ENCODE peak calls at places on chromosomes 7 and 10, in four cellular contexts. V is stomach, J is SK-N-SH, Q is GM23338. Y is an unnamed sample.

GRCh38 chr10:10831085-10831484 is 186.6 kb upstream of the CELF2 start:
- DNase-seq in V (no peak), Q (no peak), J (no peak), Y (peak)

GRCh38 chr10:132912225-132912684 is 30.1 kb downstream of the CFAP46 start:
- DNase-seq in J (no peak), Q (no peak), V (no peak), Y (no peak)

GRCh38 chr10:4051408-4052151 is 266.6 kb upstream of the KLF6 start:
- DNase-seq in J (no peak), Q (no peak), V (no peak), Y (no peak)

GRCh38 chr10:112852308-112852707 is 97.7 kb upstream of the TCF7L2 start:
- DNase-seq in J (no peak), Q (no peak), V (no peak), Y (peak)

GRCh38 chr7:45421096-45421495 is 153.1 kb upstream of the ADCY1 start:
- DNase-seq in V (no peak), Q (no peak), J (no peak), Y (no peak)

GRCh38 chr7:23062452-23062851 is 43.1 kb upstream of the KLHL7 start:
- DNase-seq in V (no peak), Q (no peak), J (no peak), Y (no peak)

GRCh38 chr10:122515588-122516231 is 44.8 kb upstream of the DMBT1 start:
- DNase-seq in J (no peak), V (peak), Q (no peak), Y (peak)

GRCh38 chr7:44104880-44105771 is 981 bp downstream of the AEBP1 start:
- DNase-seq in Q (peak), J (peak), V (no peak), Y (no peak)

GRCh38 chr7:111401516-111401915 is 160.8 kb downstream of the IMMP2L start:
- DNase-seq in Q (no peak), V (no peak), J (no peak), Y (no peak)

GRCh38 chr10:118580702-118581101 is 14.7 kb downstream of the PRLHR start:
- DNase-seq in Q (no peak), V (no peak), J (no peak), Y (no peak)

GRCh38 chr10:118582511-118582910 is 12.9 kb downstream of the PRLHR start:
- DNase-seq in J (no peak), Q (no peak), V (no peak), Y (no peak)

GRCh38 chr10:118583611-118584010 is 11.8 kb downstream of the PRLHR start:
- DNase-seq in V (no peak), J (no peak), Q (no peak), Y (no peak)

GRCh38 chr10:118584181-118584954 is 11.1 kb downstream of the PRLHR start:
- DNase-seq in J (no peak), V (no peak), Q (no peak), Y (no peak)

GRCh38 chr10:118581340-118581739 is 14.1 kb downstream of the PRLHR start:
- DNase-seq in V (no peak), J (no peak), Q (no peak), Y (no peak)
- TF ChIP-seq POLR2AphosphoS5 in V (no peak), J (no peak), Q (no peak), Y (no peak)

DNA sequence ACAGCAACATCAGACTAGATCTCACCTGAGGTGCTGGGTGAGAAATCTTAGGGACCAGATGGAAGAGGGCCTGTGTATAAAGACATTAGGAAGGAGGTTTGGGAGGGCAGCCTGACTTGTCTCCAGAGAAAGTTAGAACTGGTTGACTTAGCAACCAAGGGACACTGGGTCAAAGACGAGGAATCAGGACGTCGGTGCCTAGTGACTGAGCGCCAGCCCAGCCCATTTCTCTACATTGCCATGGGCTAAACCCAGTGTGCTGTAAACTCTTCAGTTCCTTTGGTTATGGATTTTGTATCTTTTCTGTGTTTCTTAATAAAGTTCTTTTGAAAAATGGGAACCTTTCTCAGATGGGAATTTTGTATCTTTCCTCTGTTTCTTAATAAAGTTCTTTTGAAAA is 12.3 kb downstream of the TRIM56 start:
- DNase-seq in Q (no peak), V (no peak), J (no peak), Y (no peak)
- TF ChIP-seq POLR2AphosphoS5 in Q (no peak), V (no peak), J (no peak), Y (no peak)

DNA sequence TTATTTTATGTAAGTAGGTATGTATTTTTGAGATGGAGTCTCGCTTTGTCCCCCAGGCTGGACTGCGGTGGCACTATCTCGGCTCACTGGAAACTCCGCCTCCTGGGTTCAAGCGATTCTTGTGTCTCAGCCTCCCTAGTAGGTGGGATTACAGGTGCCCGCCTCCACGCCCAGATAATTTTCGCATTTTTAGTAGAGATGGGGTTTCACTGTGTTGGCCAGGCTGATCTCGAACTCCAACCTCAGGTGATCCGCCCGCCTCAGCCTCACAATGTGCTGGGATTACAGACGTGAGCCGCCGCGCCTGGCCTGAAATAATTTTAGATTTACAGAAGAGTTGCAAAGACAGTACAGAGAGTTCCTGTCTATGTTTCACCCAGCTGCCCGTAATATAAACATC is 37.5 kb downstream of the PFKFB3 start:
- DNase-seq in Q (no peak), J (no peak), V (peak), Y (no peak)
- TF ChIP-seq POLR2AphosphoS5 in Q (no peak), J (no peak), V (no peak), Y (no peak)

GRCh38 chr10:6711286-6711817 is 131.3 kb upstream of the PRKCQ start:
- DNase-seq in Q (no peak), V (no peak), J (peak), Y (no peak)
- TF ChIP-seq POLR2AphosphoS5 in Q (no peak), V (no peak), J (no peak), Y (no peak)

DNA sequence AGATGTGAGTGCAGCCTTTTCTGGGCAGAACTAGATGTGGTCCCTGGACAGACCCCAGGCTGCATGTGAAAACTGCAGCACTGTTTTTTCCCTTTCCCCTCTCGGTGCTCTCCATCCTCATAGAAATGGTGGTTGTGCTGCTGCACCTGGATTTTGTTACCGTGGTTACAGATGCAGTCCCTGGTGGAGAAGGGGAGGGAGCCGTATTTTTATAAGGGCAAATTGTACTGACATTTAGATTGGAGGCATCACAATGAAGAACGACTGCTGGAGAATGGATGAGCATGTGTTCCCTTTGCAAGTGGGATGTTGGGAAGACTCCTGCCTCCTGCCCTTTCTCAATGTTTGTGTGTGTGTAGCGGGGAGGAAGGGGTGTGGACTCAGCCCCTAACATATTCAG is 469.9 kb downstream of the CCSER2 start:
- DNase-seq in Q (no peak), J (no peak), V (no peak), Y (no peak)
- TF ChIP-seq POLR2AphosphoS5 in Q (no peak), J (no peak), V (no peak), Y (no peak)

DNA sequence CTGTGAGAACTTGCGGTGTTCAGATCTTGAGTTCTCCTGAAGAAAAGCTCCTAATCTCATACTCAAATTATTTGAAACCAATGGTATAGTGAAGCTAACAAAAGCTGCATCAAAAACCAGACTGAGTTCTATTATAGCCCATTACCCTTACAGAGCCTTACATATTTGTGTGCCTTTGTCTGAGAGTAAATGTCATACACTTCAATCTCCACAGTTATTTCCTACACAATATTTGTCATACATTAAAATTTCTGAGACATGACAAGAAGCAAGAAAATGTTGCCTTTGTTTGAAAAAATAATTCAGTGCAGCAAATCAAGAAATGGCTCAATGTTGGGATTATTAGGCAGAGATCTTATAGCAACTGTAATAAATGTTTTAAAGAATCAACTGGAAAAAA is 776.1 kb upstream of the MBL2 start:
- DNase-seq in Q (no peak), J (no peak), V (no peak), Y (no peak)
- TF ChIP-seq POLR2AphosphoS5 in Q (no peak), J (no peak), V (no peak), Y (no peak)

GRCh38 chr7:51314041-51314440 is 2.6 kb downstream of the COBL start:
- DNase-seq in J (no peak), Q (no peak), V (no peak), Y (no peak)
- TF ChIP-seq POLR2AphosphoS5 in J (no peak), Q (no peak), V (no peak), Y (no peak)

GRCh38 chr10:62231805-62232204 is 36.8 kb downstream of the RTKN2 start:
- DNase-seq in V (no peak), J (no peak), Q (no peak), Y (no peak)

GRCh38 chr10:62230344-62231138 is 38.1 kb downstream of the RTKN2 start:
- DNase-seq in V (no peak), J (no peak), Q (no peak), Y (no peak)

GRCh38 chr10:62233494-62234283 is 35.0 kb downstream of the RTKN2 start:
- DNase-seq in V (no peak), Q (no peak), J (no peak), Y (no peak)

GRCh38 chr10:62234284-62234605 is 34.4 kb downstream of the RTKN2 start:
- DNase-seq in Q (no peak), J (no peak), V (no peak), Y (no peak)

GRCh38 chr10:62231371-62231770 is 37.3 kb downstream of the RTKN2 start:
- DNase-seq in Q (no peak), J (no peak), V (no peak), Y (no peak)
- TF ChIP-seq POLR2AphosphoS5 in Q (no peak), J (peak), V (no peak), Y (no peak)

GRCh38 chr7:1468899-1469298 is 9.6 kb upstream of the MICALL2 start:
- DNase-seq in Q (no peak), J (no peak), V (no peak), Y (no peak)
- TF ChIP-seq POLR2AphosphoS5 in Q (no peak), J (no peak), V (no peak), Y (no peak)

Y was measured in transverse colon.